ENCODE peak calls at places on chromosomes 3 and 15, in five cellular contexts. One of them, this sample, is unnamed.

GRCh38 chr3:78257956-78258530 is 1218.1 kb downstream of the ROBO2 start:
- DNase-seq in K562: no peak
- DNase-seq in HepG2: no peak
- DNase-seq in GM12878: no peak
- DNase-seq in H1: no peak
- DNase-seq in this sample: no peak

GRCh38 chr3:16257304-16257703 is 7.4 kb downstream of the DPH3 start:
- DNase-seq in K562: no peak
- DNase-seq in HepG2: no peak
- DNase-seq in GM12878: no peak
- DNase-seq in H1: no peak
- DNase-seq in this sample: no peak

GRCh38 chr15:57263520-57263919 is 112.8 kb upstream of the CGNL1 start:
- DNase-seq in K562: no peak
- DNase-seq in HepG2: no peak
- DNase-seq in GM12878: no peak
- DNase-seq in H1: no peak
- DNase-seq in this sample: no peak

GRCh38 chr3:186281172-186281571 is 80.9 kb downstream of the DGKG start:
- DNase-seq in K562: no peak
- DNase-seq in HepG2: no peak
- DNase-seq in GM12878: no peak
- DNase-seq in H1: no peak
- DNase-seq in this sample: no peak

GRCh38 chr3:56302417-56302816 is 165.8 kb downstream of the ERC2 start:
- DNase-seq in K562: peak
- DNase-seq in HepG2: no peak
- DNase-seq in GM12878: no peak
- DNase-seq in H1: no peak
- DNase-seq in this sample: no peak

GRCh38 chr15:50907866-50908208 is 646 bp upstream of the AP4E1 start:
- DNase-seq in K562: peak
- DNase-seq in HepG2: peak
- DNase-seq in GM12878: no peak
- DNase-seq in H1: no peak
- DNase-seq in this sample: no peak

GRCh38 chr15:56261854-56262509 is 18.3 kb upstream of the RFX7 start:
- DNase-seq in K562: no peak
- DNase-seq in HepG2: no peak
- DNase-seq in GM12878: no peak
- DNase-seq in H1: no peak
- DNase-seq in this sample: no peak

GRCh38 chr3:177357352-177358084 is 160.2 kb upstream of the TBL1XR1 start:
- DNase-seq in K562: peak
- DNase-seq in HepG2: peak
- DNase-seq in GM12878: no peak
- DNase-seq in H1: no peak
- DNase-seq in this sample: peak

GRCh38 chr3:173826416-173826815 is 428.9 kb downstream of the NLGN1 start:
- DNase-seq in K562: no peak
- DNase-seq in HepG2: no peak
- DNase-seq in GM12878: no peak
- DNase-seq in H1: no peak
- DNase-seq in this sample: no peak

GRCh38 chr3:176734146-176734545 is 463.1 kb downstream of the TBL1XR1 start:
- DNase-seq in K562: peak
- DNase-seq in HepG2: no peak
- DNase-seq in GM12878: no peak
- DNase-seq in H1: peak
- DNase-seq in this sample: no peak

GRCh38 chr3:52195297-52195597 is 2.7 kb upstream of the ALAS1 start:
- DNase-seq in K562: no peak
- DNase-seq in HepG2: no peak
- DNase-seq in GM12878: no peak
- DNase-seq in H1: no peak
- DNase-seq in this sample: no peak

GRCh38 chr3:52191663-52192062 is 6.3 kb upstream of the ALAS1 start:
- DNase-seq in K562: no peak
- DNase-seq in HepG2: no peak
- DNase-seq in GM12878: no peak
- DNase-seq in H1: no peak
- DNase-seq in this sample: no peak

GRCh38 chr3:52194541-52195296 is 3.2 kb upstream of the ALAS1 start:
- DNase-seq in K562: no peak
- DNase-seq in HepG2: no peak
- DNase-seq in GM12878: no peak
- DNase-seq in H1: no peak
- DNase-seq in this sample: no peak

GRCh38 chr3:52190294-52190841 is 7.6 kb upstream of the ALAS1 start:
- DNase-seq in K562: peak
- DNase-seq in HepG2: no peak
- DNase-seq in GM12878: no peak
- DNase-seq in H1: no peak
- DNase-seq in this sample: no peak

DNA sequence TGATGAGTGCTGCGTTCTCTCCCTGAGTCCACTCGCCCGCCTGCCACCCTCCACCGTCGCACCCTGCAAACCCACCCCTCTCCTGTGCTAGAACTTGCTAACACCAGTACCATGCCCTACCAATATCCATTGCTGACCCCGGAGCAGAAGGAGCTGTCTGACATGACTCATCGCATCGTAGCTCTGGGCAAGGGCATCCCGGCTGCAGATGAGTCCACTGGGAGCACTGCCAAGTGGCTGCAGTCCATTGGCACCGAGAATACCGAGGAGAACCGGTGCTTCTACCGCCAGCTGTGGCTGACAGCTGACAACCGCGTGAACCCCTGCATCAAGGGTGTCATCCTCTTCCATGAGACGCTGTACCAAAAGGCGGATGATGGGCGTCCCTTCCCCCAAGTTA is 4.9 kb upstream of the ALAS1 start:
- DNase-seq in K562: no peak
- DNase-seq in HepG2: no peak
- DNase-seq in GM12878: no peak
- DNase-seq in H1: no peak
- DNase-seq in this sample: no peak
- H3K9ac ChIP-seq in K562: peak
- H3K9ac ChIP-seq in HepG2: no peak
- H3K9ac ChIP-seq in GM12878: no peak
- H3K9ac ChIP-seq in H1: no peak
- H3K9ac ChIP-seq in this sample: no peak

DNA sequence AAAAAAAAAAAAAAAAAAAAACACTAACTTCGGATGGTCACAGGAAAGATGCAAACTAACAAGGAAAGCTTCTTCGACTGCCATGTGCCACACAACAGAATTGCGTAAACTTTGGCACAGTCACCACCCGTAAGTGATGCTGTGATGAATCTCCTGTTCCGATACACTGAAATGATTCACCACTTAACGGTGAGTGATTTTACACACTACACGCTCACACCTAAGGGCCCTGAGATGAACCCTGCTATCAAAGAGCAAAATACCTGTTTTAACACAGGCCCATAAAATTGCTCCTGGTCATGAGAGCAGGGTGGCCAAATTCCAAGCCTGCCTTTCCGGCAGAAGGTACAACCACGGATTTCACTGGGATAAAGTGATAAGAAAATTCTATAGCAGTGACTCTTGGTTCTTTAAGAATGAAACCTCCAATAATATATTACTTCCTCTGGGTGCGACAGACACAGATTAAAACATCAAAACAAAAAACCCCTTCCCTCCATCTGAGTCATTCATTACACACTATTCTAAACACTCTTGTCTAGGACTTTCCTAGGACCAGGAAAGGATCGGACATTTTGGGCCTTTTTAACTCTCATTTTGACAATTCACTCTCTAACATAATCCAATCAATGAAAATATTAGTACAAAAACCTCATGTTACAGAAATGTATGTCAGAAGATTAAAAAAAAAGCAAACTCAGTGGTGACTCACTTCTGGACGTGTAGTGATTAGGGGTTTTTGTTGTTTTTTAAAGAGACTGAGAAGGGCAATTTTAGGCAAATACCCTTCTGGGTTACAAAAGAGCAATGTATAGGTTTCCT is 28.3 kb downstream of the LRIG1 start:
- DNase-seq in K562: no peak
- DNase-seq in HepG2: no peak
- DNase-seq in GM12878: peak
- DNase-seq in H1: no peak
- DNase-seq in this sample: no peak
- TF ChIP-seq TAF1 in K562: no peak
- TF ChIP-seq TAF1 in HepG2: no peak
- TF ChIP-seq TAF1 in GM12878: no peak
- TF ChIP-seq TAF1 in H1: no peak
- TF ChIP-seq TAF1 in this sample: no peak

DNA sequence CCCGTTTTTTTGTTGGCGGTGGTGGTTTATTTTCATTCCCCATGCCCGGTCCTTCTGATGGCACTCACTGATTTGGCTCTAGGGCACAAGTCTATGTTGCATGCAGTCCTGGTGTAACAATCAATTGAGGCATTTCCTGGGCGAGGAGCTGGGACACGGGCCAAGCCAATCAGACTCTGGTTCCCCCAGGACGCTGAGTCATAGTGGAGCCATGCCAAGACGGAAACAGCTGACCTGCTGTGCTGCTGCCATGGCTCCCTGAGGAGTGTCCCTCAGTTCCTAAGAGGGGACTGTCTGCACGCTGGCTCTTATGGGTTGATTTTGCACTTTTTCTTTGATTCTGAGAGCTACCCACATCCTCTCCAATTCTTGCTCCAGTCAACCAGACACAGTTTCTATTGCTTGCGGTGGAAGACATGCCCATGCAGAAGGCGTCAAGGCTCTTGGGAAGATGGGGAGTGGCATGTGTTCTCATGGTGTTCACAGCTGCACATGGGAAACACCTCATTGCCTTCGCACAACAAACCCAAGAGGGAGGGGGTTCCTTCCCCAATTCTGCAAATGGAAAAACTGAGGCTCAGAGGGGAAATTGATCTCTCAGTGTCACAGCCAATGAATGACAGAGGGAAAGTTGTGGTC is 28.4 kb upstream of the ALDH1L1 start:
- DNase-seq in K562: peak
- DNase-seq in HepG2: peak
- DNase-seq in GM12878: no peak
- DNase-seq in H1: no peak
- DNase-seq in this sample: peak
- TF ChIP-seq MAX in K562: no peak
- TF ChIP-seq MAX in HepG2: no peak
- TF ChIP-seq MAX in GM12878: no peak
- TF ChIP-seq MAX in H1: no peak
- TF ChIP-seq MAX in this sample: peak

GRCh38 chr15:59350421-59350732 is 22.3 kb downstream of the MYO1E start:
- DNase-seq in K562: no peak
- DNase-seq in HepG2: no peak
- DNase-seq in GM12878: no peak
- DNase-seq in H1: no peak
- DNase-seq in this sample: no peak
- H3K9ac ChIP-seq in K562: no peak
- H3K9ac ChIP-seq in HepG2: no peak
- H3K9ac ChIP-seq in GM12878: no peak
- H3K9ac ChIP-seq in H1: no peak
- H3K9ac ChIP-seq in this sample: peak

DNA sequence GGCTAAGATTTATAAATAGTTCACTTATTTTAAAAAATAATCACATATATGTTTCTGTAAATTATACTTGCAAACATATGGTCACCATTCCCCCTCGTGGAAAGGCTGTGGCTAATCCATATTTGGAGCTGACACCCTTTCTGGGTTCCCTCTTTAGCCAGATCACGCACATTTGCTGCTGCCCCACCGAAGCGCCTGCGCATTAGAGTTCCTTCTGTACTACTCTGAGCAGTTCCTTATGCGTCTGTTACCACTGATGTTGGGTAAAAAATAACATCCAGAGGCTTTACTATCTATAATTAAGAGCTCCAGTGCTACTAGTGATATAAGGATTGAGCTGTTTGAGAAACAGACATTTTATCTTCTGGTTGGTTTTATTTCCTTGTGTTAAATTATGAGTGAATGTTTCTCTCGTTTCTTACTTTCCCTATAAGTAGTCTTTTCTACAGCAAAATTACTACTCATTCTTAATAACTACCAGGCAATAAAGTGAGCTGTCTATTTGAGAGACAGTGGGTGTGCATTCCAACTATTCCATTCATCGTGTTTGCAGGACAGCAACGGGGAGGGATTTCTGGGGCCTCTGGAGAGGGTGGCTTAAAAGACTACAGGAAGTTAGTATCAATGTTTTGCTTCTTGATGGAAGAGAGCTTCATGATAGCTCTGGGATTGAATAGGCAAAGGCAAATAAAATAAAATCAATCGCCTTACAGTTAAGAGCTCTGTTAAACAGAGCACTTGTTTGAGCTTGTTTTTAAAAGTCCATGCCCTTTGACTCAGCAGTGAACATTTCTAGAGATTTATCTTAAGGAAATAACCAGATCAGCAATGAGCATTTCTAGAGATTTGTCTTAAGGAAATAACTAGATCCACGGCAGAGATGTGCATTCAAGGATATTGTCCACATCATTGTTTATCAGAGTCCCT is 245.2 kb downstream of the CD47 start:
- DNase-seq in K562: no peak
- DNase-seq in HepG2: no peak
- DNase-seq in GM12878: no peak
- DNase-seq in H1: no peak
- DNase-seq in this sample: no peak
- TF ChIP-seq TAF1 in K562: no peak
- TF ChIP-seq TAF1 in HepG2: no peak
- TF ChIP-seq TAF1 in GM12878: no peak
- TF ChIP-seq TAF1 in H1: no peak
- TF ChIP-seq TAF1 in this sample: no peak